ENCODE peak calls at places on chromosomes 1 and 21, in six cellular contexts. One of them, this sample, is unnamed.

GRCh38 chr1:183528577-183528976 is 56.3 kb downstream of the SMG7 start:
- DNase-seq in breast epithelium: no peak
- DNase-seq in hepatocyte: no peak
- DNase-seq in stomach: no peak
- DNase-seq in AG10803: no peak
- DNase-seq in left ventricle myocardium inferior: no peak
- DNase-seq in this sample: no peak

GRCh38 chr1:227998374-227999055 is 8.3 kb upstream of the WNT3A start:
- DNase-seq in breast epithelium: peak; percentile 7
- DNase-seq in hepatocyte: peak; percentile 1
- DNase-seq in stomach: peak; percentile 18
- DNase-seq in AG10803: no peak
- DNase-seq in left ventricle myocardium inferior: no peak
- DNase-seq in this sample: no peak

GRCh38 chr1:108785264-108785663 is 38.8 kb downstream of the STXBP3 start:
- DNase-seq in breast epithelium: no peak
- DNase-seq in hepatocyte: no peak
- DNase-seq in stomach: no peak
- DNase-seq in AG10803: no peak
- DNase-seq in left ventricle myocardium inferior: no peak
- DNase-seq in this sample: no peak

GRCh38 chr1:239428311-239428710 is 41.9 kb downstream of the CHRM3 start:
- DNase-seq in breast epithelium: no peak
- DNase-seq in hepatocyte: no peak
- DNase-seq in stomach: no peak
- DNase-seq in AG10803: no peak
- DNase-seq in left ventricle myocardium inferior: no peak
- DNase-seq in this sample: no peak

GRCh38 chr1:246742396-246742795 is 18.2 kb downstream of the SCCPDH start:
- DNase-seq in breast epithelium: no peak
- DNase-seq in hepatocyte: no peak
- DNase-seq in stomach: no peak
- DNase-seq in AG10803: no peak
- DNase-seq in left ventricle myocardium inferior: no peak
- DNase-seq in this sample: no peak

GRCh38 chr1:20787775-20788488 is 825 bp upstream of the HP1BP3 start:
- DNase-seq in breast epithelium: no peak
- DNase-seq in hepatocyte: peak; percentile 55
- DNase-seq in stomach: no peak
- DNase-seq in AG10803: peak; percentile 81
- DNase-seq in left ventricle myocardium inferior: no peak
- DNase-seq in this sample: no peak

GRCh38 chr1:207826557-207827487 is 75.0 kb downstream of the CD46 start:
- DNase-seq in breast epithelium: no peak
- DNase-seq in hepatocyte: peak; percentile 53
- DNase-seq in stomach: peak; percentile 84
- DNase-seq in AG10803: no peak
- DNase-seq in left ventricle myocardium inferior: no peak
- DNase-seq in this sample: no peak

GRCh38 chr1:234972411-234973191 is 156.0 kb downstream of the TOMM20 start:
- DNase-seq in breast epithelium: no peak
- DNase-seq in hepatocyte: no peak
- DNase-seq in stomach: no peak
- DNase-seq in AG10803: peak; percentile 48
- DNase-seq in left ventricle myocardium inferior: no peak
- DNase-seq in this sample: no peak

GRCh38 chr1:32736812-32737791 is 34.5 kb upstream of the SYNC start:
- DNase-seq in breast epithelium: no peak
- DNase-seq in hepatocyte: peak; percentile 82
- DNase-seq in stomach: peak; percentile 66
- DNase-seq in AG10803: no peak
- DNase-seq in left ventricle myocardium inferior: no peak
- DNase-seq in this sample: no peak

GRCh38 chr1:104132386-104132973 is 382.8 kb downstream of the AMY1C start:
- DNase-seq in breast epithelium: no peak
- DNase-seq in hepatocyte: peak; percentile 59
- DNase-seq in stomach: no peak
- DNase-seq in AG10803: no peak
- DNase-seq in left ventricle myocardium inferior: no peak
- DNase-seq in this sample: no peak

GRCh38 chr1:97500696-97501297 is 420.0 kb downstream of the DPYD start:
- DNase-seq in breast epithelium: no peak
- DNase-seq in hepatocyte: no peak
- DNase-seq in stomach: no peak
- DNase-seq in AG10803: no peak
- DNase-seq in left ventricle myocardium inferior: no peak
- DNase-seq in this sample: no peak

GRCh38 chr1:24988560-24988912 is 58.5 kb upstream of the RUNX3 start:
- DNase-seq in breast epithelium: no peak
- DNase-seq in hepatocyte: no peak
- DNase-seq in stomach: no peak
- DNase-seq in AG10803: no peak
- DNase-seq in left ventricle myocardium inferior: no peak
- DNase-seq in this sample: no peak

GRCh38 chr1:164712131-164713031 is 153.4 kb downstream of the PBX1 start:
- DNase-seq in breast epithelium: no peak
- DNase-seq in hepatocyte: peak; percentile 39
- DNase-seq in stomach: peak; percentile 67
- DNase-seq in AG10803: peak; percentile 38
- DNase-seq in left ventricle myocardium inferior: no peak
- DNase-seq in this sample: no peak

GRCh38 chr1:161910516-161911077 is 113.1 kb downstream of the OLFML2B start:
- DNase-seq in breast epithelium: no peak
- DNase-seq in hepatocyte: no peak
- DNase-seq in stomach: no peak
- DNase-seq in AG10803: peak; percentile 61
- DNase-seq in left ventricle myocardium inferior: no peak
- DNase-seq in this sample: no peak

GRCh38 chr1:33335020-33335419 is 14.1 kb upstream of the A3GALT2 start:
- DNase-seq in breast epithelium: no peak
- DNase-seq in hepatocyte: no peak
- DNase-seq in stomach: no peak
- DNase-seq in AG10803: no peak
- DNase-seq in left ventricle myocardium inferior: no peak
- DNase-seq in this sample: no peak

GRCh38 chr1:51491166-51491981 is 27.7 kb downstream of the EPS15 start:
- DNase-seq in breast epithelium: no peak
- DNase-seq in hepatocyte: no peak
- DNase-seq in stomach: no peak
- DNase-seq in AG10803: no peak
- DNase-seq in left ventricle myocardium inferior: no peak
- DNase-seq in this sample: no peak

GRCh38 chr1:168664069-168664834 is 64.8 kb downstream of the DPT start:
- DNase-seq in breast epithelium: no peak
- DNase-seq in hepatocyte: peak; percentile 11
- DNase-seq in stomach: no peak
- DNase-seq in AG10803: no peak
- DNase-seq in left ventricle myocardium inferior: no peak
- DNase-seq in this sample: no peak

GRCh38 chr1:73326663-73327062 is 871.3 kb downstream of the LRRIQ3 start:
- DNase-seq in breast epithelium: no peak
- DNase-seq in hepatocyte: no peak
- DNase-seq in stomach: no peak
- DNase-seq in AG10803: no peak
- DNase-seq in left ventricle myocardium inferior: no peak
- DNase-seq in this sample: no peak

GRCh38 chr1:18532390-18533170 is 51.9 kb downstream of the KLHDC7A start:
- DNase-seq in breast epithelium: no peak
- DNase-seq in hepatocyte: no peak
- DNase-seq in stomach: no peak
- DNase-seq in AG10803: no peak
- DNase-seq in left ventricle myocardium inferior: no peak
- DNase-seq in this sample: no peak

GRCh38 chr1:39896909-39897685 is 4.6 kb downstream of the MYCL start:
- DNase-seq in breast epithelium: no peak
- DNase-seq in hepatocyte: peak; percentile 27
- DNase-seq in stomach: no peak
- DNase-seq in AG10803: peak; percentile 41
- DNase-seq in left ventricle myocardium inferior: no peak
- DNase-seq in this sample: no peak

GRCh38 chr1:111948209-111949131 is 41.0 kb downstream of the KCND3 start:
- DNase-seq in breast epithelium: peak; percentile 53
- DNase-seq in hepatocyte: peak; percentile 16
- DNase-seq in stomach: no peak
- DNase-seq in AG10803: peak; percentile 42
- DNase-seq in left ventricle myocardium inferior: peak; percentile 67
- DNase-seq in this sample: no peak

GRCh38 chr1:52368383-52369172 is 2.6 kb upstream of the CC2D1B start:
- DNase-seq in breast epithelium: no peak
- DNase-seq in hepatocyte: peak; percentile 87
- DNase-seq in stomach: peak; percentile 69
- DNase-seq in AG10803: peak; percentile 25
- DNase-seq in left ventricle myocardium inferior: peak; percentile 31
- DNase-seq in this sample: no peak

GRCh38 chr1:21815724-21816311 is 3.8 kb downstream of the LDLRAD2 start:
- DNase-seq in breast epithelium: no peak
- DNase-seq in hepatocyte: no peak
- DNase-seq in stomach: no peak
- DNase-seq in AG10803: no peak
- DNase-seq in left ventricle myocardium inferior: no peak
- DNase-seq in this sample: no peak

GRCh38 chr1:86156571-86157455 is at the start of gene COL24A1:
- DNase-seq in breast epithelium: no peak
- DNase-seq in hepatocyte: peak; percentile 69
- DNase-seq in stomach: no peak
- DNase-seq in AG10803: peak; percentile 31
- DNase-seq in left ventricle myocardium inferior: peak; percentile 44
- DNase-seq in this sample: no peak

GRCh38 chr1:192810253-192810880 is 1.5 kb downstream of the RGS2 start:
- DNase-seq in breast epithelium: no peak
- DNase-seq in hepatocyte: peak; percentile 65
- DNase-seq in stomach: no peak
- DNase-seq in AG10803: no peak
- DNase-seq in left ventricle myocardium inferior: peak; percentile 22
- DNase-seq in this sample: no peak

GRCh38 chr1:110370827-110371226 is 20.0 kb downstream of the SLC16A4 start:
- DNase-seq in breast epithelium: no peak
- DNase-seq in hepatocyte: no peak
- DNase-seq in stomach: no peak
- DNase-seq in AG10803: peak; percentile 51
- DNase-seq in left ventricle myocardium inferior: no peak
- DNase-seq in this sample: no peak

GRCh38 chr1:107196973-107197562 is 56.2 kb downstream of the NTNG1 start:
- DNase-seq in breast epithelium: no peak
- DNase-seq in hepatocyte: peak; percentile 16
- DNase-seq in stomach: no peak
- DNase-seq in AG10803: no peak
- DNase-seq in left ventricle myocardium inferior: no peak
- DNase-seq in this sample: no peak

DNA sequence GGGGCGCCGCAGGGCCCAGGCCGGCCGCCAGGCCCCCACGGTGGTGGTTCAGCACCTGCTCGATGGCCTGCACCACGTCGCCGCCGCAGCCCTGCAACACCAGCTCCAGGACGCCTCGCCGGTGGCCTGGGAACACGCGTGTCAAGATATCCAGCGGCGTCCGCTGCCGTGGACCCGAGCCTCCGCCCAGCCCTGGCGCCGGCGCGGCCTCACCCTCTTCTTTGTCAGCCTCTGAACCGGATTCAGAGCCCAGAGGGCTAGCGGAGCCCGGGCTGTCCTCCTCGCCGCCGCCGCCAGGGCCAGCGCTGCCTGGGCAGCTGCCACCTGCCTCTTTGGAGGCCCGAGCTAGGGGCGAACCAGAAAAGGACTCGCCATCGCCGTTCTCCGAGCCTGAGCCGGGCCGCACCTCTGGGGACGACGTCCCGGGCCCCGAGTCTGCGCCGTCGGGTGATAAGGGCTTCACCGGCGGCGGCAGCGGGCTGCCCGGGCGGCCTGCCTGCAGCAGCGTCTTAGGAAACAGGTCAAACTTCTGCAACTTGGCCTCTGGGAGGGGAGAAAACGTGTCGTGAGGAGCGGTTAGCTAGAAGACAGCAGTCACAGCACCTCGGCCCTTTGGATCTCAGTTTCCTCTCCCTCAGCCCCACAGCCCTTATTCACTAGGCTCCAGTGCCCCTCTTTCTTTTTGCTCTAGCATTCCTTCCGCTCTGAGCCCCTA is 3.9 kb downstream of the DMRTA2 start:
- DNase-seq in breast epithelium: no peak
- DNase-seq in hepatocyte: no peak
- DNase-seq in stomach: no peak
- DNase-seq in AG10803: no peak
- DNase-seq in left ventricle myocardium inferior: no peak
- DNase-seq in this sample: no peak
- TF ChIP-seq CTCF in breast epithelium: no peak
- TF ChIP-seq CTCF in hepatocyte: no peak
- TF ChIP-seq CTCF in stomach: no peak
- TF ChIP-seq CTCF in AG10803: no peak
- TF ChIP-seq CTCF in left ventricle myocardium inferior: no peak
- TF ChIP-seq CTCF in this sample: no peak

DNA sequence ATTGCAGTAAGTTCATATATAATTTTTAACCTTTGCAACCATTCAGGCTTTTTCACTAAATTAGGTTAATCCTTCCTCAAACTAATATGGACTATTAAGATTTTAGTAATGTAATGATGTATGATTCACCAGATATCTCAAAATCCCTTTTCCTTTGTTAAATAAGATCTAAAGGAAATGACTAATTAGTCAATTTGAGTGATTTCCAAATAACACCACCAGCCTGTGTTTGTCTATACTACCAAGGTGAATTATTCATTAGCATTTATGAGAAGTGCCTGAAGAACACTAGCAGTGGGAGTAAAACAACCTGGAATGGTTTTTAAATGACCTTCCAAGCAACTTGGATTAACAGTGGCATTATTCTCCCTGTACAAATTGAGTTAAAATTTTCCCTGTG is 670.6 kb upstream of the PKN2 start:
- DNase-seq in breast epithelium: no peak
- DNase-seq in hepatocyte: no peak
- DNase-seq in stomach: no peak
- DNase-seq in AG10803: no peak
- DNase-seq in left ventricle myocardium inferior: no peak
- DNase-seq in this sample: no peak
- TF ChIP-seq CTCF in breast epithelium: no peak
- TF ChIP-seq CTCF in hepatocyte: no peak
- TF ChIP-seq CTCF in stomach: no peak
- TF ChIP-seq CTCF in AG10803: no peak
- TF ChIP-seq CTCF in left ventricle myocardium inferior: no peak
- TF ChIP-seq CTCF in this sample: no peak

GRCh38 chr1:76546354-76546933 is 320.8 kb upstream of the ST6GALNAC5 start:
- DNase-seq in breast epithelium: peak; percentile 17
- DNase-seq in hepatocyte: no peak
- DNase-seq in stomach: no peak
- DNase-seq in AG10803: no peak
- DNase-seq in left ventricle myocardium inferior: no peak
- DNase-seq in this sample: no peak

GRCh38 chr1:76543495-76543894 is 323.8 kb upstream of the ST6GALNAC5 start:
- DNase-seq in breast epithelium: no peak
- DNase-seq in hepatocyte: no peak
- DNase-seq in stomach: no peak
- DNase-seq in AG10803: no peak
- DNase-seq in left ventricle myocardium inferior: no peak
- DNase-seq in this sample: no peak

GRCh38 chr1:76547916-76548315 is 319.4 kb upstream of the ST6GALNAC5 start:
- DNase-seq in breast epithelium: no peak
- DNase-seq in hepatocyte: peak; percentile 46
- DNase-seq in stomach: no peak
- DNase-seq in AG10803: no peak
- DNase-seq in left ventricle myocardium inferior: no peak
- DNase-seq in this sample: no peak
- TF ChIP-seq CTCF in breast epithelium: no peak
- TF ChIP-seq CTCF in hepatocyte: no peak
- TF ChIP-seq CTCF in stomach: no peak
- TF ChIP-seq CTCF in AG10803: no peak
- TF ChIP-seq CTCF in left ventricle myocardium inferior: no peak
- TF ChIP-seq CTCF in this sample: no peak

GRCh38 chr21:45859762-45860357 is 121.7 kb upstream of the COL6A1 start:
- DNase-seq in breast epithelium: no peak
- DNase-seq in hepatocyte: no peak
- DNase-seq in stomach: no peak
- DNase-seq in AG10803: no peak
- DNase-seq in left ventricle myocardium inferior: no peak
- DNase-seq in this sample: no peak
- TF ChIP-seq CTCF in breast epithelium: no peak
- TF ChIP-seq CTCF in hepatocyte: no peak
- TF ChIP-seq CTCF in stomach: no peak
- TF ChIP-seq CTCF in AG10803: no peak
- TF ChIP-seq CTCF in left ventricle myocardium inferior: no peak
- TF ChIP-seq CTCF in this sample: no peak

This sample was measured in AG09319.